ENCODE peak calls at places on chromosome 14, in seven cellular contexts. H, P, O, N, W, T and X are unnamed samples.
A peak's percentile ranks its signal among the peaks of the same experiment; 100 is the strongest.

GRCh38 chr14:81319946-81320345 is 80.2 kb downstream of the STON2 start:
- DNase-seq in H (no peak), P (no peak), O (no peak), N (no peak), W (no peak), T (no peak), X (no peak)

GRCh38 chr14:91299483-91300115 is 55.1 kb upstream of the GPR68 start:
- DNase-seq in H (no peak), P (no peak), O (no peak), N (no peak), W (no peak), T (peak; percentile 70), X (peak; percentile 62)

GRCh38 chr14:47872588-47872987 is 197.2 kb upstream of the MDGA2 start:
- DNase-seq in H (peak; percentile 8), P (no peak), O (no peak), N (no peak), W (no peak), T (no peak), X (no peak)

GRCh38 chr14:46344327-46344937 is 307.1 kb downstream of the RPL10L start:
- DNase-seq in H (peak; percentile 27), P (no peak), O (no peak), N (peak; percentile 35), W (no peak), T (no peak), X (peak; percentile 0)

GRCh38 chr14:90487031-90487430 is 90.2 kb downstream of the CALM1 start:
- DNase-seq in H (no peak), P (peak; percentile 58), O (no peak), N (no peak), W (peak; percentile 51), T (no peak), X (no peak)

GRCh38 chr14:106286697-106287290 is 760.4 kb downstream of the TMEM121 start:
- DNase-seq in H (peak; percentile 27), P (no peak), O (no peak), N (no peak), W (peak; percentile 76), T (peak; percentile 44), X (no peak)

GRCh38 chr14:58593977-58594376 is 43.8 kb upstream of the DACT1 start:
- DNase-seq in H (no peak), P (no peak), O (no peak), N (no peak), W (no peak), T (no peak), X (no peak)

GRCh38 chr14:93725002-93725582 is 63.2 kb downstream of the PRIMA1 start:
- DNase-seq in H (no peak), P (no peak), O (no peak), N (no peak), W (no peak), T (no peak), X (no peak)

GRCh38 chr14:104726600-104727451 is 2.8 kb downstream of the ADSS1 start:
- DNase-seq in H (no peak), P (no peak), O (no peak), N (no peak), W (no peak), T (no peak), X (no peak)

GRCh38 chr14:60565211-60565610 is 56.3 kb downstream of the SIX6 start:
- DNase-seq in H (no peak), P (no peak), O (no peak), N (peak; percentile 83), W (peak; percentile 65), T (no peak), X (no peak)

GRCh38 chr14:92906823-92907222 is 16.1 kb upstream of the CHGA start:
- DNase-seq in H (no peak), P (no peak), O (no peak), N (no peak), W (no peak), T (no peak), X (no peak)

GRCh38 chr14:20690848-20691640 is 2.5 kb downstream of the ANG start:
- DNase-seq in H (peak; percentile 65), P (peak; percentile 32), O (peak; percentile 72), N (peak; percentile 79), W (peak; percentile 70), T (peak; percentile 34), X (peak; percentile 65)

GRCh38 chr14:19823765-19824164 is 20.2 kb downstream of the OR4N2 start:
- DNase-seq in H (no peak), P (no peak), O (no peak), N (peak; percentile 40), W (peak; percentile 89), T (no peak), X (no peak)

GRCh38 chr14:50344116-50344775 is 32.1 kb downstream of the DMAC2L start:
- DNase-seq in H (no peak), P (no peak), O (no peak), N (peak; percentile 39), W (peak; percentile 75), T (peak; percentile 79), X (peak; percentile 35)